ENCODE peak calls at places on chromosomes 13 and 19, in five cellular contexts. T is CD8-positive, alpha-beta memory T cell; B is adrenal gland; L is neural progenitor cell; I is cardiac fibroblast. U is an unnamed sample.

GRCh38 chr13:107845911-107846310 is 369.4 kb downstream of the LIG4 start:
- DNase-seq in T (no peak), B (no peak), L (no peak), I (no peak), U (no peak)

GRCh38 chr13:40124648-40125045 is 469.2 kb downstream of the COG6 start:
- DNase-seq in I (no peak), B (no peak), T (no peak), L (no peak), U (no peak)

GRCh38 chr13:85693889-85694511 is 105.2 kb downstream of the SLITRK6 start:
- DNase-seq in T (no peak), L (no peak), B (no peak), I (no peak), U (no peak)

GRCh38 chr19:35332817-35333216 is 3.8 kb downstream of the CD22 start:
- DNase-seq in B (no peak), T (no peak), I (no peak), L (no peak), U (no peak)

GRCh38 chr13:87123987-87124784 is 547.0 kb upstream of the SLITRK5 start:
- DNase-seq in B (no peak), L (peak), T (no peak), I (peak), U (peak)

GRCh38 chr13:33610471-33611015 is 207.4 kb upstream of the RFC3 start:
- DNase-seq in L (peak), B (peak), T (peak), I (peak), U (peak)

GRCh38 chr13:57740719-57741118 is 109.2 kb downstream of the PCDH17 start:
- DNase-seq in L (no peak), T (no peak), B (no peak), I (peak), U (no peak)

GRCh38 chr19:34320277-34320676 is 44.7 kb upstream of the GPI start:
- DNase-seq in B (no peak), L (no peak), T (no peak), I (no peak), U (no peak)

GRCh38 chr13:95588721-95589120 is 36.2 kb downstream of the CLDN10 start:
- DNase-seq in T (no peak), B (no peak), L (no peak), I (peak), U (no peak)

GRCh38 chr13:114073881-114074551 is 58.4 kb downstream of the RASA3 start:
- DNase-seq in I (no peak), T (no peak), B (no peak), L (no peak), U (no peak)

GRCh38 chr19:29266603-29267002 is 53.7 kb upstream of the UQCRFS1 start:
- DNase-seq in I (no peak), B (no peak), L (no peak), T (no peak), U (no peak)

GRCh38 chr19:36547001-36547732 is 19.1 kb upstream of the ZNF260 start:
- DNase-seq in B (no peak), I (peak), T (no peak), L (no peak), U (no peak)

GRCh38 chr13:104984296-104984818 is 1551.1 kb downstream of the EFNB2 start:
- DNase-seq in B (no peak), I (peak), T (no peak), L (no peak), U (peak)

DNA sequence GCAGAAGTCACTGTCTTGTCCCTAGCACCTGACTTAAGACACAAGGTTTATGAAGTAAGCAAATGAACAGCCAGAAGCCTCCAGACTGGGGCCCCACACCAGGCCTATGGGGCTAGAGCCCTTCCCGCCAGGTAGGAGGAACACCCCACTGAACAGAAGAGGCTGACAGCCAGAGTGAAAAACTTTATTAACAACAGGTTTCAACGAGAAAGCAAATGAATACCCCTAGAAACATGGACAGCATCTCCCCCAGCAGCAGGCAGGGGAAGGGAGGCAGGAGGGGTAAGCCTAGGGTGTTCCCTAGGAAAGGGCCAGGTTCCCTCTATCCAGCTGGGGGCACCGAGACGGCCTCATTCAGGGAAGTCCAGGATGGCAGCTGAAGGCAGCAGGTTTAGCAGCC is 1.3 kb downstream of the WDR83 start:
- DNase-seq in L (no peak), T (no peak), B (no peak), I (no peak), U (no peak)
- H3K4me3 ChIP-seq in L (peak), T (no peak), B (no peak), I (no peak), U (no peak)

DNA sequence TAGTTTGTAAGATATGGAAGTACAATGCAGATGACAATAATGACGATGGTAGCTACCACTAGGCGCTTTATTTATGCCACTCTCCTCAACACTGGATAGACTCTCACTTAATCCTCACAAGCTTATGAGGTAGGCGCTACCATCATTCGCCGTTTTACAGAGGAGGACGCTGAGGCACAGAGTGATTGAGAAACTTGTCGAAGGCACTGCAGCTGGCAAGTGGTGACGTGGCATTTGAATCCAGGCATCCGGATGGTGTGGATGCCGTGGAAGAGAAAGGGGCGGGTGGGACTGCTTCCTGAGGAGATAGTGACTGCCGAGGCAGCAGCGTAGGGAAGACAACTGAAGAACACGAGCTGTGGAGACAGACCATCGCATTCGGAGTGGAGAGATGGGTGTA is 1.3 kb upstream of the RPS9 start:
- DNase-seq in L (no peak), B (no peak), I (no peak), T (no peak), U (no peak)
- H3K4me3 ChIP-seq in L (no peak), B (no peak), I (no peak), T (no peak), U (no peak)

GRCh38 chr19:21680026-21680425 is 87.4 kb downstream of the ZNF100 start:
- DNase-seq in B (no peak), I (no peak), L (no peak), T (no peak), U (no peak)

GRCh38 chr19:21680679-21681078 is 86.7 kb downstream of the ZNF100 start:
- DNase-seq in T (no peak), I (no peak), L (no peak), B (no peak), U (peak)

GRCh38 chr19:21677696-21678418 is 89.5 kb downstream of the ZNF100 start:
- DNase-seq in B (no peak), I (no peak), L (no peak), T (no peak), U (no peak)
- H3K4me3 ChIP-seq in B (no peak), I (no peak), L (no peak), T (no peak), U (no peak)

DNA sequence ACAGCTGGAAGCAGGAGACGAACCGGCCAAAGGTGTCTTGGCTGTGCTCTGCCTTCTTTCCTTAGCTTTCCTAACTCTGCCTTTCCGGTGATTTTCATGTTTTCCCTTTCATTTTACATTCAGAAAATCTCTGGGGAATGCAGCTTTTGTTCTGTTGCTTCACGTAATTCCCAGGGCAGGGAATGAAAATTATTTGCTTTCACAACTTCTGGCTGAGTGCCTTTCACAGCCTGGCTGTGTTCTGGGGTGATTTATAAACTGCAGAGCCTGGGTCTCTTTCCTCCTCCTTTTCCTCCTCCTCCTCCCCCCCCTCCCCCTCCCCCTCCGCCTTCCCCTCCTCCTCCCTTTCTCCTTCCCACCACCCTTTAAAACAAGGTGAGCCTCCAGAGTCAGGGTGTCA is 84.3 kb downstream of the RNASEH2B start:
- DNase-seq in T (no peak), I (peak), B (no peak), L (no peak), U (no peak)
- H3K4me3 ChIP-seq in T (no peak), I (no peak), B (no peak), L (no peak), U (no peak)

GRCh38 chr19:56837492-56837891 is 3.0 kb downstream of the PEG3 start:
- DNase-seq in I (no peak), B (peak), L (no peak), T (no peak), U (no peak)
- H3K4me3 ChIP-seq in I (no peak), B (no peak), L (no peak), T (no peak), U (no peak)

DNA sequence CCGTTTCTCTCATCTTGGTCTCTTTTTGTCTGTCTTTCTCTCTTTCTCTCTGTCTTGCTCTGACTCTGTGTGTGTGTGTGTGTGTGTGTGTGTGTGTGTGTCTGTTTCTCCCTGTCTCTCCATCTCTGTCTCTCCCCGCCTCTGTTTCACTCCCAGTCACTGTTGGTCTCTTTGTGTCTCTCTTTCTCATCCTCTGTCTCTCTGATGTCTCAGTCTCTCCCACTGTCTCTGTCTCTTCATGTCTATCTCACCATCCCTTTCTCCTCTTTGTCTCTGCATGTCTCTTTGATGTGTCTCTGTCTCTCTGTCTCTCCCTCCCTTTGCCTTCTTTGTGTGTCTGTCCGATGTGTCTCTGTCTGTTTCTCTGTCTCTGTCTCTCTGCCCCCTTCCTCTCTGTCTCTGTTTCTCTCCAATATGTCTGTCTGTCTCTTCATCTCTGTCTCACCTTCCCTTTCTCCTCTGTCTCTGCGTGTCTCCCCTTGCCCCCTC is 2.5 kb downstream of the NFIC start:
- DNase-seq in B (no peak), T (no peak), I (peak), L (no peak), U (no peak)
- H3K4me3 ChIP-seq in B (peak), T (no peak), I (peak), L (peak), U (no peak)

DNA sequence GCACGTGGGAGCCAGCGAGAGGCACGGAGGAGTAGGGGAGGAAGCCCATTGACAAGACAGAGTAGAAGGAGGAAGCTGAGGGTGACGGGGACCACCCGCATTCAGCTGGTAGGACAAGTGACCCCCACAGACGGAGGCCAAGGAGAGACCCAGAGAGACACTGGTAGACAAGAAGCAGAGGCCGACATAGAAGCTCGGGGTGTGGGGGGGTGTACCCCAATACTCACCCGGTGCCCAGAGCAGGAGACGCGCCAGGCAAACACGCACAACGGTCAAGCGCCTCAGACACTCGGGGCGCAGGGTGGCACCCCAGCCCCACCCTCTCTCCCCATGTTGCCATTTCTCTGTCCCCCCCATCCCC is 23.6 kb downstream of the SHANK1 start:
- DNase-seq in I (no peak), L (no peak), B (no peak), T (no peak), U (no peak)
- H3K4me3 ChIP-seq in I (no peak), L (no peak), B (no peak), T (no peak), U (no peak)

GRCh38 chr13:106467406-106468122 is 67.9 kb downstream of the EFNB2 start:
- DNase-seq in T (no peak), I (no peak), L (peak), B (no peak), U (no peak)
- H3K4me3 ChIP-seq in T (no peak), I (no peak), L (no peak), B (no peak), U (no peak)

GRCh38 chr19:678791-679388 is 2.7 kb downstream of the FSTL3 start:
- DNase-seq in I (no peak), T (no peak), L (no peak), B (peak), U (no peak)
- H3K4me3 ChIP-seq in I (peak), T (no peak), L (peak), B (no peak), U (peak)

U was measured in Jurkat, Clone E6-1.